ENCODE peak calls at places on chromosomes 3 and 15, in six cellular contexts. L is endothelial cell of umbilical vein, T is A549, I is GM12878, C is HepG2, B is K562. S is an unnamed sample.

GRCh38 chr15:69304176-69304533 is 5.4 kb downstream of the PAQR5 start:
- DNase-seq in L (no peak), T (peak), B (no peak), C (peak), I (no peak), S (peak)

GRCh38 chr3:112354642-112355333 is 21.8 kb downstream of the CD200 start:
- DNase-seq in B (no peak), C (no peak), L (no peak), T (no peak), I (no peak), S (no peak)

GRCh38 chr3:52038227-52038626 is 18.1 kb downstream of the DUSP7 start:
- DNase-seq in I (no peak), C (no peak), L (no peak), T (no peak), B (no peak), S (no peak)

GRCh38 chr3:28134792-28135375 is 106.5 kb upstream of the CMC1 start:
- DNase-seq in L (no peak), C (peak), B (no peak), I (no peak), T (no peak), S (no peak)

GRCh38 chr3:62406945-62407344 is 33.6 kb upstream of the FEZF2 start:
- DNase-seq in L (no peak), B (no peak), I (no peak), T (no peak), C (no peak), S (no peak)

GRCh38 chr3:77254967-77255831 is 215.3 kb downstream of the ROBO2 start:
- DNase-seq in B (peak), L (peak), T (peak), I (no peak), C (peak), S (peak)

GRCh38 chr15:65580287-65580686 is 30.6 kb downstream of the INTS14 start:
- DNase-seq in B (no peak), L (no peak), I (no peak), C (peak), T (peak), S (no peak)

GRCh38 chr3:16200411-16200810 is 25.9 kb downstream of the GALNT15 start:
- DNase-seq in L (no peak), I (no peak), B (no peak), C (no peak), T (no peak), S (no peak)

GRCh38 chr3:47011371-47011770 is 31.9 kb downstream of the NBEAL2 start:
- DNase-seq in C (no peak), I (no peak), B (no peak), L (no peak), T (no peak), S (no peak)

GRCh38 chr15:100596792-100597191 is 5.2 kb downstream of the LINS1 start:
- DNase-seq in I (peak), L (no peak), B (peak), T (no peak), C (no peak), S (no peak)

GRCh38 chr15:95610945-95611344 is 719.6 kb upstream of the NR2F2 start:
- DNase-seq in T (no peak), I (no peak), B (no peak), C (no peak), L (no peak), S (no peak)

GRCh38 chr3:21330293-21330692 is 420.7 kb downstream of the ZNF385D start:
- DNase-seq in B (no peak), C (no peak), L (no peak), I (peak), T (no peak), S (peak)

GRCh38 chr15:29822685-29823459 is 604 bp upstream of the TJP1 start:
- DNase-seq in C (peak), B (no peak), I (no peak), L (peak), T (peak), S (no peak)

GRCh38 chr15:75042730-75043508 is 19.5 kb downstream of the PPCDC start:
- DNase-seq in I (peak), T (peak), C (peak), B (peak), L (peak), S (peak)

GRCh38 chr15:69508659-69509058 is 56.0 kb downstream of the RPLP1 start:
- DNase-seq in C (no peak), B (no peak), I (no peak), L (no peak), T (no peak), S (peak)

GRCh38 chr3:183777016-183777618 is 48.3 kb downstream of the MAP6D1 start:
- DNase-seq in I (no peak), T (no peak), B (no peak), C (no peak), L (no peak), S (no peak)

GRCh38 chr3:7504886-7505775 is 644.2 kb downstream of the GRM7 start:
- DNase-seq in L (peak), B (no peak), T (peak), I (no peak), C (peak), S (no peak)

GRCh38 chr3:31041161-31041978 is 146.9 kb upstream of the GADL1 start:
- DNase-seq in I (no peak), T (peak), C (peak), L (peak), B (no peak), S (peak)

GRCh38 chr3:177452487-177452886 is 255.2 kb upstream of the TBL1XR1 start:
- DNase-seq in C (no peak), L (peak), B (no peak), I (no peak), T (peak), S (peak)

GRCh38 chr3:124878561-124879394 is 8.4 kb downstream of the ITGB5 start:
- DNase-seq in C (peak), L (peak), T (peak), I (no peak), B (peak), S (no peak)

GRCh38 chr3:16825617-16826204 is 59.0 kb upstream of the PLCL2 start:
- DNase-seq in C (no peak), L (no peak), I (no peak), T (no peak), B (no peak), S (no peak)

GRCh38 chr3:178415384-178415783 is 120.9 kb upstream of the KCNMB2 start:
- DNase-seq in B (no peak), T (no peak), L (no peak), I (no peak), C (no peak), S (no peak)

GRCh38 chr3:100548053-100548452 is 55.6 kb downstream of the TMEM45A start:
- DNase-seq in I (no peak), B (no peak), L (no peak), T (no peak), C (no peak), S (no peak)

GRCh38 chr3:13833506-13834257 is 46.2 kb downstream of the WNT7A start:
- DNase-seq in I (no peak), L (no peak), B (no peak), T (no peak), C (no peak), S (no peak)

GRCh38 chr15:44099671-44100070 is 95.4 kb downstream of the FRMD5 start:
- DNase-seq in L (no peak), T (no peak), I (no peak), C (no peak), B (no peak), S (no peak)

GRCh38 chr3:14899993-14900618 is 47.3 kb upstream of the NR2C2 start:
- DNase-seq in C (peak), L (no peak), I (no peak), T (no peak), B (no peak), S (no peak)

GRCh38 chr15:32641517-32642059 is at the start of gene SCG5:
- DNase-seq in B (peak), L (peak), I (no peak), C (no peak), T (no peak), S (no peak)
- H3K4me3 ChIP-seq in B (no peak), L (peak), I (no peak), C (no peak), T (no peak), S (no peak)

GRCh38 chr15:42147431-42147735 is 9.1 kb downstream of the PLA2G4F start:
- DNase-seq in B (no peak), I (no peak), T (no peak), C (no peak), L (no peak), S (no peak)
- TF ChIP-seq CTCF in B (no peak), I (no peak), T (no peak), C (no peak), L (no peak), S (no peak)

GRCh38 chr3:33331414-33331813 is 54.2 kb downstream of the FBXL2 start:
- DNase-seq in T (no peak), L (no peak), I (no peak), C (no peak), B (no peak), S (no peak)
- TF ChIP-seq MYC in T (no peak), L (no peak), I (no peak), C (no peak), B (no peak), S (no peak)

GRCh38 chr15:60005352-60006202 is 1.5 kb downstream of the FOXB1 start:
- DNase-seq in L (no peak), C (no peak), T (no peak), B (no peak), I (no peak), S (no peak)
- H3K4me3 ChIP-seq in L (peak), C (peak), T (peak), B (no peak), I (peak), S (no peak)

GRCh38 chr15:56298723-56299122 is 55.0 kb upstream of the RFX7 start:
- DNase-seq in L (no peak), B (no peak), C (no peak), I (no peak), T (no peak), S (no peak)

GRCh38 chr15:56292546-56293316 is 49.1 kb upstream of the RFX7 start:
- DNase-seq in B (no peak), I (no peak), T (no peak), L (no peak), C (no peak), S (no peak)

GRCh38 chr15:56291741-56292140 is 48.1 kb upstream of the RFX7 start:
- DNase-seq in C (no peak), T (no peak), L (no peak), I (no peak), B (no peak), S (no peak)

GRCh38 chr15:56293495-56294292 is 50.0 kb upstream of the RFX7 start:
- DNase-seq in T (no peak), I (no peak), L (no peak), B (no peak), C (no peak), S (no peak)

DNA sequence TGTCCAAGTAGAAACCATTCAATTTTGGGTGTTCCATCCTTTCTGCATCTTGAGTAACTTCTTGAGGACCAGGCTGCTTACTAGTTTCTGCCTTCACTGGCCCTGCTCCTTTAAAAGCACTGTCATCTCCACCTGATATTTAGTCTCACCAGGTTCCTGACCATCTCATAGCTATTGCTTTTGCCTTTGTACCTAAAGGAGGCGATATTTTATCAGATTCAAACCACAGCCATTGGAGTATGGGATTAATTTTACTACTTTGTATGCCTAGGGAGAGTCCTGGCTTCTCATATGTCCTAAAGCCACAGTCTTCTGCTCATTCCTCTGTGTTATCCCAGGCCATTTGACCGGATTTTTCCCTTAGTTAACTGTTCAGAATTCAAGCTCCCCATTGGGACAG is 51.8 kb upstream of the RFX7 start:
- DNase-seq in B (no peak), L (no peak), I (no peak), C (no peak), T (no peak), S (no peak)
- TF ChIP-seq CTCF in B (no peak), L (no peak), I (no peak), C (no peak), T (no peak), S (no peak)

DNA sequence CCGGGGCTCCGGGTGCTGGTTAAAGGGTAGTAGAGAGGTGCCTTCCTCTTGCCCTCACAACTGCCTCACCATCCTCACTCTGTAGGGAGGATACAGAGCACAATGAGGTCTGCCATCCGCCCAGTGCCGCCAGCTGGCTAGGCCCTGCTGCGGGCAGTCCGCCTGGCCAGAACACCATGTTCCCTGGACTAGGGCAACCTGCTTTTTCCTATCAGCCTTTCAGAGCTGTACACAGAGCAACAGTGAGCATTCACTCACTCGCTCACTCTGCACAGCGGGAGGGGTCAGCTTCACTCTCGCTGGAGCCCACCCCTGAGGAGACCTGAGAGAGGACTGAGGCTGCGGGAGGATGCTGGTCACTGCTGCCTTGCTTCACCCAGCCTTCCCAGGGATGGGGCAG is 218.7 kb upstream of the CHRNA7 start:
- DNase-seq in I (no peak), L (no peak), B (no peak), T (no peak), C (no peak), S (no peak)
- TF ChIP-seq MYC in I (no peak), L (no peak), B (no peak), T (no peak), C (no peak), S (no peak)

DNA sequence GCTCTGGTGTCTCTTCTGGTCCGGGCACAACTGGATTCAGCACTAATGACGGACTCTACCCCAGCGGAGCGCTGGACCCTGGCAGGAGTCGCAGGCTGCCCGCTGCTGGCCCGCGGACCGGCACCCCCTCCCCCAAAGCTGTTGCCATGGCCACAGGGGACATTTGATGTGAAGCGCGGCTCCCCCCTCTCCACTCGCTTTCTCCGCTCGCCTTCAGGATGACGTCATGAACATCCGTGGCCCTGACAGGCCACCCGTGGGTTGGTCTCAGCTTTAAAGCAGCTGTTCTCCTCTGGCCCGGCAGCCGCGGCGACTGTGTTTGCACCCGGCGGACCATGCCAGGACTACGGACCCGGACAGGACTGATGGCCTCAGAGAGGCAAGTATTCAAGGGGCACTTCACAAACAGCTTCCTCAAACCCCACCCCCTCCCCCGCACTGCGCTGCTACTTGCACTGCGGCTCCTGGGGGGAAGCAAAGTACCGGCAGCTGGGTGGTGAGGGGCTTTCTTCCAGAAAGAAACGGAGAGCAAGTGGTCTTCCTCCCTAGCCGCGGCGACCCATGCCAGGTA is 16.7 kb upstream of the AEN start:
- DNase-seq in T (no peak), I (no peak), L (no peak), B (no peak), C (no peak), S (no peak)
- H3K4me3 ChIP-seq in T (peak), I (no peak), L (no peak), B (no peak), C (no peak), S (no peak)

DNA sequence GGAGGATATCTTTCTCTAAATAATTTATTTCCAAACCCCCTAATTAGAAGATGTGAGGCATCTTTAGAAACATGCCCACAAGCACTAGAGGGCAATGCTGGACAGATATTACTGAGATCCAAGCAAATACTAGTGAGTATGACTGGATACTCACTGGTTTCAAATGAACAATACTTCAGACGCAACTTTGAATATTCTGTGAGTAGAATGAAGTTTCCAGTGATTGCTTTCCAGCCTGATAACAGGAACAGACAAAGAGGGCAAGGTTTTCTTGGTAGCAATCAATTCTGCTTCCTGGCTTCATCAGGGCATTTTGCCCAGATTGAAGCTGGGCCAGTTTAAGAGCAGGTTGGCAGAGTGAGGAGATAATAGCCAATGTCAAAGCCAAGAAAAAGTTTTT is 442.6 kb upstream of the PDZRN3 start:
- DNase-seq in I (no peak), L (no peak), C (no peak), B (no peak), T (no peak), S (peak)
- TF ChIP-seq CTCF in I (no peak), L (no peak), C (no peak), B (no peak), T (no peak), S (no peak)